ENCODE peak calls at places on chromosome 9, in eight cellular contexts. Q is adrenal gland, I is fibroblast of lung, Y is Karpas-422, P is GM12878, T is IMR-90, J is upper lobe of right lung, E is foreskin keratinocyte. W is an unnamed sample. For H3K4me1, the result is how much of the 10 kb centered on the place peaks cover.

GRCh38 chr9:98971168-98971914 is 27.6 kb downstream of the COL15A1 start:
- DNase-seq in I (peak), P (no peak), Y (no peak), J (no peak), T (peak), E (peak), Q (peak), W (no peak)

GRCh38 chr9:87685431-87685830 is 40.5 kb upstream of the CTSL start:
- DNase-seq in Q (no peak), J (no peak), T (peak), P (no peak), E (no peak), I (peak), Y (no peak), W (peak)

GRCh38 chr9:132214027-132214622 is 52.3 kb downstream of the NTNG2 start:
- DNase-seq in Y (no peak), I (peak), T (peak), P (no peak), Q (peak), J (peak), E (peak), W (peak)

GRCh38 chr9:90137824-90138223 is 504.8 kb downstream of the DIRAS2 start:
- DNase-seq in T (no peak), P (no peak), J (no peak), I (peak), Y (no peak), Q (no peak), E (no peak), W (no peak)

GRCh38 chr9:6197330-6197729 is 18.3 kb upstream of the IL33 start:
- DNase-seq in P (no peak), E (peak), J (no peak), I (peak), Y (peak), Q (peak), T (peak), W (peak)

GRCh38 chr9:137670391-137671195 is 51.8 kb downstream of the EHMT1 start:
- DNase-seq in Y (no peak), E (no peak), T (no peak), P (no peak), J (peak), Q (peak), I (no peak), W (no peak)

GRCh38 chr9:118631956-118632355 is 737.3 kb downstream of the BRINP1 start:
- DNase-seq in E (no peak), Q (no peak), P (no peak), Y (no peak), T (no peak), J (no peak), I (no peak), W (no peak)

GRCh38 chr9:106441283-106441682 is 421.7 kb upstream of the ZNF462 start:
- DNase-seq in E (no peak), P (no peak), T (no peak), Q (peak), I (no peak), Y (no peak), J (no peak), W (no peak)

GRCh38 chr9:118023649-118024048 is 319.4 kb downstream of the TLR4 start:
- DNase-seq in I (no peak), E (no peak), J (no peak), Y (no peak), T (no peak), P (no peak), Q (no peak), W (peak)

GRCh38 chr9:116218399-116218798 is 64.8 kb downstream of the PAPPA start:
- DNase-seq in P (no peak), Y (no peak), E (no peak), Q (no peak), T (no peak), I (no peak), J (no peak), W (no peak)

GRCh38 chr9:129208191-129209091 is 30.4 kb upstream of the IER5L start:
- DNase-seq in E (peak), T (no peak), Q (no peak), J (no peak), P (no peak), I (no peak), Y (no peak), W (no peak)

GRCh38 chr9:11159318-11159862 is 546.6 kb upstream of the PTPRD start:
- DNase-seq in T (no peak), Y (no peak), J (no peak), E (peak), I (no peak), Q (no peak), P (no peak), W (no peak)

GRCh38 chr9:2181794-2182193 is 166.6 kb downstream of the SMARCA2 start:
- DNase-seq in Q (peak), E (peak), T (peak), J (no peak), I (peak), Y (no peak), P (no peak), W (peak)

GRCh38 chr9:6968271-6968670 is 210.5 kb downstream of the KDM4C start:
- DNase-seq in P (no peak), T (peak), Q (no peak), J (no peak), Y (peak), I (peak), E (no peak), W (no peak)

GRCh38 chr9:110842976-110843375 is 174.4 kb downstream of the MUSK start:
- DNase-seq in Y (no peak), Q (no peak), E (no peak), T (peak), P (no peak), J (no peak), I (no peak), W (no peak)

GRCh38 chr9:129702563-129702962 is 37.1 kb downstream of the PRRX2 start:
- DNase-seq in J (peak), I (peak), Q (no peak), E (peak), P (no peak), T (peak), Y (no peak), W (no peak)

GRCh38 chr9:21481470-21482057 is 549 bp downstream of the IFNE start:
- DNase-seq in T (no peak), P (no peak), E (no peak), I (no peak), J (no peak), Q (no peak), Y (no peak), W (peak)

GRCh38 chr9:98455256-98455956 is 200.0 kb upstream of the TBC1D2 start:
- DNase-seq in Q (no peak), T (no peak), Y (no peak), E (peak), I (no peak), J (no peak), P (no peak), W (no peak)

GRCh38 chr9:91143642-91144041 is 218.1 kb downstream of the AUH start:
- DNase-seq in P (no peak), E (no peak), Y (no peak), I (no peak), Q (no peak), J (no peak), T (no peak), W (no peak)

GRCh38 chr9:127884427-127884911 is 7.0 kb upstream of the AK1 start:
- DNase-seq in Q (peak), P (no peak), Y (no peak), I (no peak), E (no peak), J (peak), T (no peak), W (no peak)

GRCh38 chr9:92440751-92441046 is 16.4 kb upstream of the OMD start:
- DNase-seq in P (peak), I (no peak), E (no peak), T (no peak), Y (no peak), J (no peak), Q (no peak), W (no peak)

GRCh38 chr9:19992556-19992955 is 203.7 kb upstream of the SLC24A2 start:
- DNase-seq in I (peak), P (no peak), Y (no peak), Q (no peak), T (peak), E (peak), J (no peak), W (no peak)

GRCh38 chr9:114389612-114390368 is 2.0 kb upstream of the AKNA start:
- DNase-seq in I (no peak), J (no peak), E (no peak), Q (no peak), Y (peak), P (no peak), T (no peak), W (no peak)
- H3K4me1 ChIP-seq in I (under half), J (half or more), E (under half), Q (half or more), Y (half or more), P (half or more), T (under half), W (under half)

GRCh38 chr9:35906923-35907699 is 1.1 kb downstream of the HRCT1 start:
- DNase-seq in P (no peak), Y (no peak), E (peak), Q (peak), T (peak), J (peak), I (peak), W (peak)

GRCh38 chr9:35907732-35908483 is 1.4 kb upstream of the SPAAR start:
- DNase-seq in Y (no peak), E (peak), I (peak), J (peak), T (peak), P (no peak), Q (peak), W (peak)

GRCh38 chr9:35909274-35909673 is at the start of gene SPAAR:
- DNase-seq in T (no peak), P (no peak), I (no peak), J (no peak), Q (no peak), E (no peak), Y (no peak), W (peak)

GRCh38 chr9:35909687-35910612 is 660 bp downstream of the SPAAR start:
- DNase-seq in E (no peak), I (no peak), P (no peak), J (no peak), Q (no peak), Y (no peak), T (no peak), W (no peak)

DNA sequence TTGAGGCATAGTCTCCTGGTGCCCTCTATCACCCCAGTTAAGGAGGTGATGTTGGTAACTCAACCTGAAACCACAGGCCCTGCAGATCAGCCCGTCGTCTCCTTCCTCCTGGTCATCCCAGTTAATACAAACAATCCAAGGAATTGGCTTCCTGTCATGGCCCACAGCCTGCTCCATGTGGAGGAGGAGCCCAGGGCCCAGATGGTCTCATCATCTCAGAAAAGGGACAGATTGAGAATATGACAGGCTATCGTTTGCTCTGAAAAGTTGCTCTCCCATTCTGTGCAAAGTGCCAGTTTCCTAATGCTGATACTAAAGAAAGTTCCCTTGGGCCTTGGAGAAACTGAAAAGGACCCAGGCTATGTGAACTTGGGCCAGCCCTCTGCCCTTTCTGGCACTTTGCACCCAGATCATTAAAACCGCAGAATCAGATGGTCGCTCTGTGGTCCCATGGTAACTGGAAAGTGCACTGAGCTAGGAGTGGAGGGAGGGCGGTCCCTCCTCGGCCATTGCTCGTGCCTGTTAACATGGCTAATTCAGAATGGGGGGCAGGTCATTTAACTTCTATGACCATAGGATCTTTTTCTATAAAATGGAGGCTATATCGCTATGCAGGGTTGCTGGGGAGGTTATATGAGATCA is 685 bp upstream of the SPAAR start:
- DNase-seq in E (no peak), Q (no peak), P (no peak), T (peak), J (no peak), I (no peak), Y (no peak), W (no peak)
- H3K4me1 ChIP-seq in E (under half), Q (under half), P (under half), T (under half), J (half or more), I (under half), Y (under half), W (half or more)

DNA sequence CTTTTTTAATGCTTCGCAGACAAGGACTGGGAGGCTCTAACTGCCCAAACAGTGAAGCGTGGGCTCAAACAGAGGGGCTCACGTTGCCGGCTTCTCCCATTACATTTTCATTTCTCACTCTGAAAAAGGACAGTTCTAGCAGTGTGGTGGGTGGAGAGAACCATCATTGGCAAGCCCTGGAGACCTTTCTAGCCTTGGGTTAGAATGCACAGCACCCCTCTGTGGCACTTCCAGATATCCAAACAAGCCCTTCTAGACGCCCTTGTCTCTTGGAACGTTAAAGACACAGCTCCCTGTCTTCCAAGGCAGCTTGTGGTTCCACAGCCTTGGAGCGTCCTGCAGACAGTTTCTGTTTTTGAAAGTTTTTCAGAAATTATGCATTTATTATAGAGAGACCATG is 52.1 kb downstream of the MVB12B start:
- DNase-seq in J (no peak), P (no peak), E (no peak), Y (no peak), I (no peak), Q (no peak), T (no peak), W (no peak)
- H3K4me1 ChIP-seq in J (under half), P (under half), E (under half), Y (under half), I (under half), Q (under half), T (under half), W (under half)

GRCh38 chr9:134404376-134405358 is 78.4 kb downstream of the RXRA start:
- DNase-seq in J (no peak), I (no peak), E (no peak), Y (no peak), Q (no peak), T (no peak), P (no peak), W (no peak)

GRCh38 chr9:134402182-134402581 is 75.9 kb downstream of the RXRA start:
- DNase-seq in J (no peak), Y (no peak), E (no peak), I (no peak), T (no peak), Q (no peak), P (no peak), W (no peak)

GRCh38 chr9:134405527-134405926 is 79.3 kb downstream of the RXRA start:
- DNase-seq in Q (no peak), E (no peak), I (no peak), J (no peak), Y (peak), P (no peak), T (no peak), W (no peak)

GRCh38 chr9:134403292-134403681 is 77.0 kb downstream of the RXRA start:
- DNase-seq in J (no peak), T (no peak), P (no peak), E (no peak), Q (peak), Y (no peak), I (no peak), W (no peak)

GRCh38 chr9:134403682-134404301 is 77.5 kb downstream of the RXRA start:
- DNase-seq in P (no peak), T (peak), Y (no peak), I (peak), E (no peak), Q (peak), J (peak), W (peak)
- H3K4me1 ChIP-seq in P (half or more), T (under half), Y (under half), I (under half), E (under half), Q (half or more), J (half or more), W (under half)

W was measured in endothelial cell of umbilical vein.